ENCODE peak calls at places on chromosomes 16 and 17, in five cellular contexts. X, T, S, R and H are unnamed samples.

GRCh38 chr17:73402466-73402865 is 90.7 kb upstream of the CDC42EP4 start:
- DNase-seq in X (no peak), T (no peak), S (no peak), R (no peak), H (no peak)

GRCh38 chr17:73719588-73720071 is 75.4 kb upstream of the SDK2 start:
- DNase-seq in X (no peak), T (peak; percentile 54), S (no peak), R (peak; percentile 3), H (no peak)

GRCh38 chr17:29611351-29612093 is 11.2 kb downstream of the CORO6 start:
- DNase-seq in X (no peak), T (no peak), S (no peak), R (no peak), H (no peak)

GRCh38 chr17:58329808-58330543 is 1.4 kb upstream of the TSPOAP1 start:
- DNase-seq in X (no peak), T (no peak), S (no peak), R (no peak), H (no peak)

GRCh38 chr17:18928726-18929125 is 23.2 kb upstream of the SLC5A10 start:
- DNase-seq in X (no peak), T (no peak), S (no peak), R (no peak), H (peak; percentile 24)

GRCh38 chr16:74748710-74749073 is 25.9 kb downstream of the FA2H start:
- DNase-seq in X (no peak), T (no peak), S (no peak), R (no peak), H (no peak)

GRCh38 chr16:1610841-1611653 is 825 bp downstream of the IFT140 start:
- DNase-seq in X (no peak), T (peak; percentile 6), S (no peak), R (peak; percentile 28), H (no peak)

GRCh38 chr16:27405546-27406451 is 3.8 kb downstream of the IL21R start:
- DNase-seq in X (peak; percentile 17), T (no peak), S (no peak), R (no peak), H (no peak)

GRCh38 chr17:72486806-72487205 is 366.0 kb downstream of the SOX9 start:
- DNase-seq in X (no peak), T (no peak), S (no peak), R (no peak), H (no peak)

GRCh38 chr17:47470836-47471235 is 60.1 kb upstream of the NPEPPS start:
- DNase-seq in X (no peak), T (no peak), S (no peak), R (no peak), H (peak; percentile 12)

DNA sequence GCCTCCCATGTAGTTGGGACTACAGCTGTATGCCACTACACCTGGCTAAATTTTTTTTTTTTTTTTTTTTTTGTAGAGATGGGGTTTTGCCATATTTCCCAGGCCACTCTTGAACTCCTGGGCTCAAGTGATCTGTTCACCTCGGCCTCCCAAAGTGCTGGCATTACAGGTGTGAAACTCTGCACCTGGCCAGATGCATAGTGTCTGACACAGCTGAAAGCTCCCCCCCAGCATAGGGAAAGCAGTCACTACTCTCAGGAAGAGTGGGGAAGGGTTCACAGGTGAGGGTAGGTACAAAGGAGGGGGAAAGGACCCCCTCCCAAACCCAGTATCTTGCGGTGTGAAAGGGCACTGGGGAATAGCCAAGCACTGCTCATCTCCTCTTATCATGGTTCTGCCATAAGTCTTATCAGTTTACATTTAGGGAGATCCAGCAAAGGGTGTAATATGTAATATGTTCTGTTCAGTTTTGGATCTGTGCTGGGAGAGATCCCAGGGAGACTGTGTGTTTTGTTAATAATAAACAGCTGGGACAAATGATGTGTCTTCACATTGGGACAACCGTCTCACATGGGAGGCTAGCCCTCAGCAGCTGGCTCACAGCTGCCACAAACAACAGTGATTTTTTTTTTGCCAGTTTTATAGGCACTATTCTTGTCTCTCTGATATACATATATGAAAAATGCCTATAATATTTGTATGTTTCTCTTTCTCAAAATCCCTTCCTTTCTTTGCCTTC is 6.8 kb upstream of the CAVIN1 start:
- DNase-seq in X (no peak), T (no peak), S (no peak), R (no peak), H (no peak)
- H2BK15ac ChIP-seq in X (peak overlapping the region; percentile 56), T (no peak overlapping the region), S (peak overlapping the region; percentile 72), R (no peak overlapping the region), H (no peak overlapping the region)

DNA sequence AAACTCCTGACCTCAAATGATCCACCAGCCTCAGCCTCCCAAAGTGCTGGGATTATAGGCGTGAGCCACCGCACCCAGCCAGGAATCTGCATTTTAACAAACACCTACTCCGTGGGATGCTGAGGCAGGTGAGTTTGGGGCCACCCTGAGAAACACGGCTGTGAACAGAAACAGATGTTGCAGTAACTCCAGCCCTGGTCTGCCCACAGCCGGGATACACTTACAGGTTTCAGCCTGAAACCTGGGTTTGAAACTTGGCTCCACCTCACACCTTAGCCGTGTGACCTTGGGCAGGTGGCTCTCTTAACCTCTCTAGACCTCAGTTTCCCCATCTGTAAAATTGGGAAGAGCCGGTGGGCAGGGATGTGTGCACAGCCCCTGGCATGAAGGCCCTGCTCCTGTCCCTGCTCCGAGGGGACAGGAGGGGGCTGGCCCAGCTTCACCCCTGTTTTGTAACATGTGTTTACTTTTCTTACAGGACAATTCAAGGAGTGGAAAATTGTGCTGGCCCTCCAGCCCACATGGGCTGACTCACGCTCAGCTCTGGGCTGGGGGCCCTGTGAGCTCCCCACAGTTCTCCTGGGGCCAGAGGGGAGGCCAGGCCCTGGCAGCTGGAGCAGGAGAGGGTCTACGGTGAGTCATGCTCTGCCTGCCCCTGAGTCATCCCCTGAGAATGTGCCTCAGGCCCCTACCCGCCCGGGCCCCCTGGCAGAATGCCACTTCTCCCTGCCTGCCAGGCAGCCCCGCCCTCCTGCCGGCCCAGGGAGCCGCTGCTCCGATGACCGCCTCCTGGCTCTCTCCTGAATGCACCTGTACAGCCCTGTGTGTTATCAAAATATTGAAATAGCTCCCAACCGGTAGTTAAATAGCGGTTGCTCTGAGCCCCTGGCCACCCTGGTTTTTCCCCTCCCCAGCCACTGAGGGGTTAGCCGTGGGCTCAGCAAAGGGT is 7.7 kb upstream of the PPL start:
- DNase-seq in X (peak; percentile 97), T (no peak), S (peak; percentile 71), R (peak; percentile 98), H (peak; percentile 93)
- H3K4me3 ChIP-seq in X (no peak overlapping the region), T (no peak overlapping the region), S (no peak overlapping the region), R (no peak overlapping the region), H (no peak overlapping the region)

GRCh38 chr17:76879254-76879653 is 11.1 kb downstream of the MGAT5B start:
- DNase-seq in X (no peak), T (no peak), S (no peak), R (no peak), H (no peak)
- H2BK15ac ChIP-seq in X (no peak overlapping the region), T (no peak overlapping the region), S (no peak overlapping the region), R (no peak overlapping the region), H (no peak overlapping the region)

DNA sequence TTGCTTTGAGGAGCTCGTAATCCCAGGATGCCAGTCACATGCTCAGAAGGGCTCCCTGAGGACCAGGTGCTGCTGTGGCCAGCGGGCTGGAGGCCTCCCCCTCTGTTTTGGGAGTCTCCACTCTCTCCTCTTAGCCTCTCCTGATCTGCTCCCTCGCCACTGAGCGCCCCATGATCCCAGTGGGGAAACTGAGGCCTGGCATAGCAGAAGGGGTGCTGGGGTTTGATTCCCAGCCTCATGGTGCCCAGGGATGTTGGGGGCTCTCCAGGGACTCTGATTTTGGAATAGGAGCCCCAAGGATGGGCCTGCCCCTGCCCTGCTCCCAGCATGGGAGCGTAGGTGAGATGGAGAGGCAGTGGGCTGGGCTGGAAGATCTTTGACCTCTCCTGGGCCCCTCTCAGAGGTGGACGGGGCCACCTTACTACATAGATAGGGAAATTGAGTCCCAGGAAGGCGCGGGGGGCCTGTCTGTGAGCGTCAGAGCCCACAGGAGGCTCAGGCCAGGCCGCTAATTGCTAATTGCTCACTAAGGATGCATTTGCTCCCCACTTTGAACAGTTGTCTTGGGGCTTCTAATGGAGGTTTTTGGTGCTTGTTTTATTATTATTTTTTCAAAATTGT is 525 bp upstream of the ADCY7 start:
- DNase-seq in X (no peak), T (no peak), S (no peak), R (no peak), H (no peak)
- H3K4me3 ChIP-seq in X (no peak overlapping the region), T (no peak overlapping the region), S (no peak overlapping the region), R (no peak overlapping the region), H (no peak overlapping the region)

GRCh38 chr17:27259356-27259755 is 34.6 kb upstream of the WSB1 start:
- DNase-seq in X (no peak), T (no peak), S (no peak), R (no peak), H (no peak)
- H2BK15ac ChIP-seq in X (no peak overlapping the region), T (no peak overlapping the region), S (no peak overlapping the region), R (no peak overlapping the region), H (no peak overlapping the region)

GRCh38 chr17:7438656-7439460 is 454 bp upstream of the FGF11 start:
- DNase-seq in X (no peak), T (no peak), S (no peak), R (no peak), H (no peak)
- H3K4me3 ChIP-seq in X (no peak overlapping the region), T (peak overlapping the region; percentile 96), S (peak overlapping the region; percentile 69), R (no peak overlapping the region), H (peak overlapping the region; percentile 37)

GRCh38 chr17:8696456-8696855 is 48.2 kb downstream of the CCDC42 start:
- DNase-seq in X (peak; percentile 36), T (no peak), S (no peak), R (peak; percentile 40), H (peak; percentile 88)
- H2BK15ac ChIP-seq in X (peak overlapping the region; percentile 94), T (peak overlapping the region; percentile 23), S (peak overlapping the region; percentile 10), R (peak overlapping the region; percentile 63), H (no peak overlapping the region)

GRCh38 chr17:77736207-77736600 is 222.3 kb upstream of the TNRC6C start:
- DNase-seq in X (no peak), T (no peak), S (peak; percentile 55), R (no peak), H (no peak)
- H3K4me3 ChIP-seq in X (no peak overlapping the region), T (no peak overlapping the region), S (no peak overlapping the region), R (no peak overlapping the region), H (no peak overlapping the region)

GRCh38 chr17:39152134-39152884 is 872 bp upstream of the PLXDC1 start:
- DNase-seq in X (no peak), T (peak; percentile 37), S (peak; percentile 62), R (no peak), H (no peak)
- H2BK15ac ChIP-seq in X (no peak overlapping the region), T (peak overlapping the region; percentile 59), S (no peak overlapping the region), R (no peak overlapping the region), H (no peak overlapping the region)

DNA sequence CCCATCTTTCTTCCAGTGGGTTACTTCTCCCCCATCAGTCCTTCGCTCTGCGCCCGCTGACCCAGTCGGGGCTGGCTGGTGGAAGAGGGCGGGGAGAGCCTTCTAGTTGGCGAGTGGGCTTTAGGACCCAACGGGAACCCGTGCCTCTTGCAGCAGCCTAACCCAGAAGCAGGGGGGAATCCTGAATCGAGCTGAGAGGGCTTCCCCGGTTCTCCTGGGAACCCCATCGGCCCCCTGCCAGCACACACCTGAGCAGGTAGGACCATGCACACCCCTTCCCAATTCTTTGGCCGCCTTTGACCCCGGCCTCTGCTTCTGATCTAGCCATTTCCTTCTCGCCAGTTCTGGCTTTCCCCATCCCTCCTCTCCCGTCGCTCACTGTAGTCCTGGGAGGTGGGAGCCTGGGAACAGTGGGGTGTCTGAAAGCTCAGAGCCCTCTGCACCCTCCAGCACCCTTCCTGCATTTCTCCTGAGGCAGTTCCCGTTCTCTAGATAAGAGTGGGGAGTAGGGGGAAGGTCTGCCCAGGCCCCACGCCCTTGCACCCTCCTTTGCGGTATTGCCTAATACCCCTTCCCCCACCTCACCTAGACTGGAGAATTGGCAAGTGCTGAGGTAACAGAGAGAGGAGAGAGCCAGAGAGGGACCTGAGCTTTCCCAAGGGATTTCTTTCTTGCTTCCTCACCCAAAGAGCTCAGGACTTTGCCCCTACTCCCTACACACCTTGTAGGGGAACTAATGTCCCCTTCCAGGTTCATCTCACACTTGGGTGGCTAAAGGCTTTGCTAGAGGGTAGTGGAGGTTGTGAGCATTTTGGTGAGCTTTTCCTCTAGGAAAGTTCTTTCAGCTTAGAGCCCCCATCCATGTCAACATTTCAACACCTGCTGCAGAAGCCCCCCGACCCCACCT is at the start of gene RARA:
- DNase-seq in X (no peak), T (no peak), S (peak; percentile 86), R (peak; percentile 74), H (peak; percentile 90)
- H3K4me3 ChIP-seq in X (peak within 1 kb of the TSS; percentile 41), T (peak within 1 kb of the TSS; percentile 42), S (peak within 1 kb of the TSS; percentile 65), R (peak within 1 kb of the TSS; percentile 55), H (peak within 1 kb of the TSS; percentile 64)